ENCODE peak calls at places on chromosomes 2 and 18, in ten cellular contexts. Z, K, F, W, J, V, I, R, L and Q are unnamed samples. For H3K9me3, the result is how much of the 10 kb centered on the place peaks cover.

GRCh38 chr18:40413160-40413559 is 1541.9 kb upstream of the PIK3C3 start:
- DNase-seq in Z (peak), K (no peak), F (no peak), W (no peak), J (peak), V (no peak), I (no peak), R (peak), L (no peak), Q (no peak)

GRCh38 chr2:194104687-194105086 is 1552.3 kb upstream of the SLC39A10 start:
- DNase-seq in Z (no peak), K (no peak), F (no peak), W (no peak), J (no peak), V (no peak), I (no peak), R (no peak), L (no peak), Q (no peak)

GRCh38 chr2:117771969-117772630 is 42.4 kb upstream of the DDX18 start:
- DNase-seq in Z (peak), K (no peak), F (no peak), W (no peak), J (peak), V (no peak), I (peak), R (no peak), L (no peak), Q (no peak)

GRCh38 chr2:171531291-171531690 is 9.0 kb downstream of the CYBRD1 start:
- DNase-seq in Z (no peak), K (no peak), F (peak), W (peak), J (peak), V (no peak), I (no peak), R (no peak), L (no peak), Q (no peak)

GRCh38 chr2:14492920-14493503 is 139.5 kb upstream of the LRATD1 start:
- DNase-seq in Z (no peak), K (peak), F (no peak), W (no peak), J (peak), V (peak), I (no peak), R (peak), L (no peak), Q (no peak)

GRCh38 chr2:171149986-171150693 is 10.6 kb downstream of the TLK1 start:
- DNase-seq in Z (no peak), K (no peak), F (no peak), W (no peak), J (no peak), V (no peak), I (no peak), R (no peak), L (no peak), Q (no peak)

GRCh38 chr2:120779781-120780283 is 44.2 kb downstream of the GLI2 start:
- DNase-seq in Z (no peak), K (peak), F (no peak), W (peak), J (no peak), V (no peak), I (no peak), R (no peak), L (no peak), Q (no peak)

GRCh38 chr18:62287753-62288668 is 37.1 kb upstream of the TNFRSF11A start:
- DNase-seq in Z (no peak), K (no peak), F (no peak), W (no peak), J (no peak), V (no peak), I (no peak), R (no peak), L (no peak), Q (no peak)

GRCh38 chr2:234954551-234954992 is 2.8 kb downstream of the SH3BP4 start:
- DNase-seq in Z (no peak), K (no peak), F (peak), W (no peak), J (peak), V (peak), I (no peak), R (no peak), L (no peak), Q (no peak)

GRCh38 chr2:100422320-100422719 is 4.9 kb upstream of the CHST10 start:
- DNase-seq in Z (peak), K (no peak), F (peak), W (no peak), J (peak), V (no peak), I (peak), R (no peak), L (no peak), Q (no peak)

GRCh38 chr2:229713371-229714079 is 830 bp downstream of the DNER start:
- DNase-seq in Z (peak), K (no peak), F (no peak), W (no peak), J (no peak), V (no peak), I (no peak), R (peak), L (no peak), Q (no peak)

GRCh38 chr2:127208313-127208712 is 11.8 kb downstream of the CYP27C1 start:
- DNase-seq in Z (no peak), K (no peak), F (no peak), W (no peak), J (no peak), V (no peak), I (no peak), R (no peak), L (no peak), Q (no peak)

GRCh38 chr2:98580656-98581284 is 27.5 kb downstream of the COA5 start:
- DNase-seq in Z (no peak), K (no peak), F (no peak), W (peak), J (no peak), V (no peak), I (no peak), R (no peak), L (no peak), Q (no peak)

GRCh38 chr2:113225505-113226259 is 51.9 kb downstream of the PSD4 start:
- DNase-seq in Z (peak), K (no peak), F (peak), W (no peak), J (no peak), V (no peak), I (no peak), R (peak), L (no peak), Q (no peak)

GRCh38 chr18:79863161-79863945 is 65.6 kb downstream of the KCNG2 start:
- DNase-seq in Z (no peak), K (no peak), F (no peak), W (peak), J (no peak), V (no peak), I (no peak), R (no peak), L (no peak), Q (no peak)

GRCh38 chr2:129910446-129911362 is 68.8 kb upstream of the RAB6C start:
- DNase-seq in Z (no peak), K (no peak), F (no peak), W (peak), J (no peak), V (no peak), I (no peak), R (no peak), L (no peak), Q (no peak)

GRCh38 chr2:45477546-45477945 is 133.5 kb downstream of the SRBD1 start:
- DNase-seq in Z (no peak), K (no peak), F (no peak), W (no peak), J (no peak), V (no peak), I (no peak), R (no peak), L (no peak), Q (no peak)

GRCh38 chr2:42652086-42652485 is 83.7 kb downstream of the MTA3 start:
- DNase-seq in Z (no peak), K (no peak), F (no peak), W (no peak), J (no peak), V (no peak), I (no peak), R (no peak), L (no peak), Q (no peak)

GRCh38 chr2:75288760-75289159 is 89.4 kb upstream of the TACR1 start:
- DNase-seq in Z (no peak), K (no peak), F (no peak), W (no peak), J (no peak), V (no peak), I (no peak), R (no peak), L (no peak), Q (no peak)

GRCh38 chr2:121596221-121597080 is 52.8 kb downstream of the CLASP1 start:
- DNase-seq in Z (peak), K (peak), F (peak), W (no peak), J (peak), V (peak), I (peak), R (no peak), L (no peak), Q (no peak)

GRCh38 chr2:99079226-99079625 is 62.3 kb upstream of the C2orf15 start:
- DNase-seq in Z (no peak), K (no peak), F (no peak), W (no peak), J (no peak), V (no peak), I (no peak), R (no peak), L (no peak), Q (no peak)

GRCh38 chr2:8719528-8719927 is 37.7 kb downstream of the ID2 start:
- DNase-seq in Z (no peak), K (no peak), F (peak), W (no peak), J (no peak), V (no peak), I (no peak), R (no peak), L (no peak), Q (no peak)

GRCh38 chr2:208358758-208359631 is 47.6 kb upstream of the PTH2R start:
- DNase-seq in Z (peak), K (no peak), F (no peak), W (no peak), J (no peak), V (no peak), I (no peak), R (no peak), L (no peak), Q (no peak)

GRCh38 chr18:7084766-7085080 is 32.9 kb downstream of the LAMA1 start:
- DNase-seq in Z (no peak), K (peak), F (no peak), W (no peak), J (no peak), V (no peak), I (no peak), R (no peak), L (no peak), Q (no peak)

GRCh38 chr2:31378389-31378788 is 36.2 kb downstream of the XDH start:
- DNase-seq in Z (no peak), K (no peak), F (peak), W (no peak), J (no peak), V (no peak), I (no peak), R (no peak), L (no peak), Q (no peak)

GRCh38 chr18:23618862-23619387 is 32.6 kb upstream of the NPC1 start:
- DNase-seq in Z (no peak), K (no peak), F (peak), W (no peak), J (no peak), V (no peak), I (no peak), R (peak), L (no peak), Q (no peak)

GRCh38 chr18:33987206-33987605 is 237.5 kb downstream of the NOL4 start:
- DNase-seq in Z (no peak), K (no peak), F (no peak), W (no peak), J (no peak), V (no peak), I (no peak), R (no peak), L (no peak), Q (no peak)

GRCh38 chr2:190858817-190859216 is 21.8 kb upstream of the GLS start:
- DNase-seq in Z (no peak), K (no peak), F (no peak), W (peak), J (no peak), V (no peak), I (no peak), R (no peak), L (no peak), Q (no peak)

GRCh38 chr2:66584011-66584410 is 149.1 kb downstream of the MEIS1 start:
- DNase-seq in Z (no peak), K (no peak), F (peak), W (no peak), J (no peak), V (no peak), I (no peak), R (no peak), L (no peak), Q (no peak)
- H3K27ac ChIP-seq in Z (no peak), K (no peak), F (peak), W (no peak), J (no peak), V (peak), I (no peak), R (no peak), L (no peak), Q (no peak)

DNA sequence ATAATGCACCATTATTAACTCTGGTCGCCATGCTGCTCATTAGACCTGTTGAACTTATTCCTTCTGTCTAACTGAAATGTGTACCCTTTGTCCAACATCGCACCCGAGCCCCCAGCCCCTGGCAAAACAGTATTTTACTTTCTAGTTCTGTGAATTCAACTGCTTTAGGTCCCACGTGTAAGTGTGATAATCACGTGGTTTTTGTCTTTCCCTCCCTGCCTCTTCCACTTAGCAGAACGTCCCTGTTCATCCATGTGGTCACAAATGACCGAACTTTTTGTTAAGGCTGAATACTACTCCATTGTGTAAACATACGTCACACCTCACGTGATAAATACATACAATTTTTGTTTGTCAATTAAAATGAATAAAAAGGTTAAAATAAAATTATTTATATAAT is 826.9 kb downstream of the DCDC2C start:
- DNase-seq in Z (no peak), K (no peak), F (no peak), W (no peak), J (no peak), V (no peak), I (no peak), R (no peak), L (no peak), Q (no peak)
- H3K9me3 ChIP-seq in Z (under half), K (under half), F (under half), W (under half), J (under half), V (under half), I (under half), R (under half), L (under half), Q (under half)

GRCh38 chr2:204177251-204177976 is 240.9 kb downstream of the ICOS start:
- DNase-seq in Z (no peak), K (no peak), F (no peak), W (no peak), J (no peak), V (no peak), I (no peak), R (no peak), L (no peak), Q (no peak)
- H3K27ac ChIP-seq in Z (no peak), K (no peak), F (no peak), W (no peak), J (no peak), V (no peak), I (no peak), R (no peak), L (no peak), Q (no peak)

GRCh38 chr2:236259371-236259770 is 4.8 kb downstream of the ASB18 start:
- DNase-seq in Z (no peak), K (no peak), F (no peak), W (peak), J (no peak), V (no peak), I (no peak), R (no peak), L (no peak), Q (no peak)

GRCh38 chr2:236261452-236261851 is 2.8 kb downstream of the ASB18 start:
- DNase-seq in Z (no peak), K (no peak), F (no peak), W (no peak), J (peak), V (no peak), I (no peak), R (no peak), L (no peak), Q (no peak)

GRCh38 chr2:236262238-236262637 is 2.0 kb downstream of the ASB18 start:
- DNase-seq in Z (no peak), K (no peak), F (no peak), W (no peak), J (no peak), V (no peak), I (no peak), R (no peak), L (peak), Q (no peak)

GRCh38 chr2:236265675-236266074 is 1.5 kb upstream of the ASB18 start:
- DNase-seq in Z (no peak), K (no peak), F (no peak), W (peak), J (no peak), V (no peak), I (no peak), R (no peak), L (no peak), Q (no peak)

GRCh38 chr2:236264256-236264655 is at the start of gene ASB18:
- DNase-seq in Z (no peak), K (no peak), F (no peak), W (no peak), J (no peak), V (no peak), I (no peak), R (no peak), L (peak), Q (no peak)
- H3K9me3 ChIP-seq in Z (under half), K (under half), F (under half), W (under half), J (under half), V (under half), I (under half), R (under half), L (under half), Q (under half)

GRCh38 chr2:145058457-145058856 is 538.5 kb upstream of the ZEB2 start:
- DNase-seq in Z (no peak), K (no peak), F (no peak), W (no peak), J (no peak), V (no peak), I (no peak), R (no peak), L (no peak), Q (no peak)
- H3K27ac ChIP-seq in Z (no peak), K (no peak), F (no peak), W (no peak), J (no peak), V (no peak), I (no peak), R (no peak), L (no peak), Q (no peak)

DNA sequence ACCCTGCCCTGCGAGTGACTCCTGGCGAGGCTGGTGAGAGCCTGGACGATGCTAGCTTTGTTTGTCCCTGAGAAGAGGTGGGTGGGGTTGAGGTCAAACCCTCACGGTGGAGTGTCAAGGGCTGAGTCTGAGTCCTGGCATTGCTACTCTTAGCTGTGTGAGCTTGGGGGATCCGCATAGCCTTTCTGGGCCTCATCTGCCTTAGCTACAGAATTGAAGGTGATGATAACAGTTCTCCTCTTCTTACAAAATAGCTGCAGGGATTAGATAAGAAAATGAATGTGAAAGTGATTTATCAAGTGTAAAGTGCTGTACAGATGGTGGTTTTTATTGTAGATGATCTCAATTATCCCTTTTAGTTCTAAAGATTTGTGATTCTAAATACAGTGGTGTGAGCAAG is 144.6 kb downstream of the LPIN1 start:
- DNase-seq in Z (no peak), K (no peak), F (no peak), W (peak), J (no peak), V (no peak), I (no peak), R (no peak), L (no peak), Q (no peak)
- H3K9me3 ChIP-seq in Z (under half), K (under half), F (under half), W (under half), J (under half), V (under half), I (under half), R (under half), L (under half), Q (under half)

GRCh38 chr2:55097083-55097461 is 46.8 kb upstream of the RTN4 start:
- DNase-seq in Z (no peak), K (no peak), F (no peak), W (no peak), J (no peak), V (no peak), I (no peak), R (no peak), L (no peak), Q (no peak)

GRCh38 chr2:55097462-55098410 is 47.5 kb upstream of the RTN4 start:
- DNase-seq in Z (no peak), K (no peak), F (no peak), W (no peak), J (peak), V (no peak), I (no peak), R (no peak), L (no peak), Q (no peak)

GRCh38 chr2:55093381-55093780 is 43.1 kb upstream of the RTN4 start:
- DNase-seq in Z (no peak), K (no peak), F (no peak), W (peak), J (peak), V (no peak), I (peak), R (no peak), L (no peak), Q (no peak)

GRCh38 chr2:55099493-55099877 is 49.2 kb upstream of the RTN4 start:
- DNase-seq in Z (no peak), K (no peak), F (no peak), W (no peak), J (no peak), V (no peak), I (no peak), R (no peak), L (no peak), Q (no peak)

GRCh38 chr2:55096586-55096985 is 46.3 kb upstream of the RTN4 start:
- DNase-seq in Z (no peak), K (no peak), F (no peak), W (no peak), J (no peak), V (no peak), I (no peak), R (no peak), L (no peak), Q (no peak)
- H3K27ac ChIP-seq in Z (peak), K (peak), F (peak), W (no peak), J (peak), V (no peak), I (no peak), R (no peak), L (peak), Q (no peak)

GRCh38 chr2:44244135-44244871 is 31.0 kb upstream of the SLC3A1 start:
- DNase-seq in Z (peak), K (peak), F (peak), W (peak), J (peak), V (peak), I (peak), R (peak), L (peak), Q (peak)
- H3K9me3 ChIP-seq in Z (under half), K (under half), F (under half), W (under half), J (under half), V (under half), I (under half), R (under half), L (under half), Q (under half)

GRCh38 chr18:51301376-51301775 is 103.9 kb upstream of the MEX3C start:
- DNase-seq in Z (no peak), K (no peak), F (no peak), W (no peak), J (no peak), V (no peak), I (no peak), R (no peak), L (no peak), Q (no peak)
- H3K27ac ChIP-seq in Z (no peak), K (no peak), F (no peak), W (no peak), J (no peak), V (no peak), I (no peak), R (no peak), L (no peak), Q (no peak)